ENCODE peak calls at places on chromosomes 2 and 18, in four cellular contexts. Q is GM12891, I is K562, W is body of pancreas. G is an unnamed sample.

GRCh38 chr18:8910186-8910585 is 192.3 kb upstream of the NDUFV2 start:
- DNase-seq in Q (no peak), I (no peak), W (no peak), G (no peak)

GRCh38 chr2:23418056-23418455 is 33.1 kb downstream of the KLHL29 start:
- DNase-seq in I (no peak), Q (no peak), W (no peak), G (no peak)

GRCh38 chr18:59005266-59005665 is 134.4 kb upstream of the SEC11C start:
- DNase-seq in I (no peak), Q (no peak), W (peak), G (no peak)

GRCh38 chr2:43855292-43855691 is 16.5 kb downstream of the ABCG8 start:
- DNase-seq in I (no peak), W (no peak), Q (no peak), G (no peak)

GRCh38 chr18:50783553-50783952 is 36.3 kb downstream of the MRO start:
- DNase-seq in I (no peak), Q (no peak), W (no peak), G (no peak)

GRCh38 chr2:228838819-228839218 is 432.3 kb downstream of the PID1 start:
- DNase-seq in Q (no peak), I (no peak), W (peak), G (no peak)

GRCh38 chr2:233399306-233400225 is 45.3 kb downstream of the DGKD start:
- DNase-seq in W (no peak), Q (no peak), I (no peak), G (no peak)

GRCh38 chr2:193743089-193743488 is 1548.4 kb upstream of the TMEFF2 start:
- DNase-seq in W (no peak), I (no peak), Q (no peak), G (no peak)

GRCh38 chr2:209974566-209974965 is 27.9 kb upstream of the RPE start:
- DNase-seq in W (no peak), Q (no peak), I (no peak), G (no peak)

GRCh38 chr2:67289921-67290371 is 107.2 kb upstream of the ETAA1 start:
- DNase-seq in I (no peak), Q (no peak), W (no peak), G (no peak)

GRCh38 chr18:32770181-32770650 is 2.6 kb downstream of the KLHL14 start:
- DNase-seq in Q (no peak), I (no peak), W (peak), G (no peak)

GRCh38 chr2:218878941-218879761 is 1.5 kb upstream of the WNT10A start:
- DNase-seq in I (no peak), W (no peak), Q (no peak), G (no peak)

GRCh38 chr2:240900141-240900860 is 4.3 kb upstream of the MAB21L4 start:
- DNase-seq in Q (no peak), W (no peak), I (no peak), G (no peak)

GRCh38 chr18:78566065-78566464 is 413.6 kb upstream of the SALL3 start:
- DNase-seq in W (no peak), I (no peak), Q (no peak), G (no peak)

GRCh38 chr2:21072477-21073242 is 28.8 kb upstream of the APOB start:
- DNase-seq in I (no peak), W (no peak), Q (no peak), G (no peak)

GRCh38 chr18:26301681-26302080 is 75.4 kb downstream of the TAF4B start:
- DNase-seq in W (no peak), I (no peak), Q (no peak), G (no peak)

GRCh38 chr2:57656198-57656597 is 390.4 kb upstream of the VRK2 start:
- DNase-seq in Q (no peak), W (no peak), I (no peak), G (no peak)

GRCh38 chr2:219629976-219630695 is 2.7 kb downstream of the SLC4A3 start:
- DNase-seq in Q (no peak), I (no peak), W (no peak), G (no peak)

GRCh38 chr2:54634012-54634411 is 89.5 kb upstream of the EML6 start:
- DNase-seq in W (no peak), Q (no peak), I (no peak), G (no peak)

GRCh38 chr2:18987592-18988073 is 370.8 kb downstream of the OSR1 start:
- DNase-seq in W (peak), Q (no peak), I (no peak), G (no peak)

GRCh38 chr2:64609229-64609994 is 44.3 kb downstream of the SERTAD2 start:
- DNase-seq in W (peak), Q (peak), I (peak), G (peak)

GRCh38 chr18:9065864-9066263 is 36.6 kb upstream of the NDUFV2 start:
- DNase-seq in Q (no peak), W (no peak), I (no peak), G (no peak)

GRCh38 chr2:102368461-102369109 is 13.0 kb downstream of the IL18R1 start:
- DNase-seq in W (no peak), Q (no peak), I (no peak), G (no peak)

GRCh38 chr2:65430515-65431416 is 1.6 kb downstream of the SPRED2 start:
- DNase-seq in W (peak), Q (no peak), I (peak), G (peak)

GRCh38 chr18:29140590-29140989 is 963.7 kb upstream of the CDH2 start:
- DNase-seq in I (no peak), W (no peak), Q (no peak), G (no peak)

GRCh38 chr2:39696072-39696471 is 30.4 kb downstream of the TMEM178A start:
- DNase-seq in Q (no peak), I (no peak), W (no peak), G (no peak)

GRCh38 chr2:238240761-238241711 is 1.2 kb upstream of the HES6 start:
- DNase-seq in W (peak), I (peak), Q (no peak), G (peak)
- TF ChIP-seq POLR2A in W (no peak), I (no peak), Q (no peak), G (no peak)

DNA sequence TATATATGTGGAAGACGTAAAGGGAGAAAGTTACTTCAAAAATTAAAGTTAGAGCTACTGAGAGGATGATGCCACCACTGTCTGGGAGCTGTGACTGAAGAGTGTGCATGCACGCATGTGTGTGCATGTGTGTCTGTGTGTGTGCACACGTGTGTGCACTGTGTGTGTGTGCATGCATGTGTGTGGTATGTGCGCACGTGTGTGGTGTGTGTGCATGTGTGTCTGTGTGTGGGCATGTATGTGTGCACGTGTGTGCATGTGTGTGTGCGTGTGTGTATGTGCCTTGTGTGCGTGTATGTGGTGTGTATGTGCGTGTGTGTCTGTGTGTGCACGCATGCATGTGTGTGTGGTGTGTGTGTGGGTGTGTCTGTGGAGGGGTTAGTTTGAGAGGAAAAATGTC is 473.4 kb downstream of the CMPK2 start:
- DNase-seq in W (no peak), Q (no peak), I (no peak), G (no peak)
- TF ChIP-seq POLR2A in W (no peak), Q (no peak), I (no peak), G (no peak)

DNA sequence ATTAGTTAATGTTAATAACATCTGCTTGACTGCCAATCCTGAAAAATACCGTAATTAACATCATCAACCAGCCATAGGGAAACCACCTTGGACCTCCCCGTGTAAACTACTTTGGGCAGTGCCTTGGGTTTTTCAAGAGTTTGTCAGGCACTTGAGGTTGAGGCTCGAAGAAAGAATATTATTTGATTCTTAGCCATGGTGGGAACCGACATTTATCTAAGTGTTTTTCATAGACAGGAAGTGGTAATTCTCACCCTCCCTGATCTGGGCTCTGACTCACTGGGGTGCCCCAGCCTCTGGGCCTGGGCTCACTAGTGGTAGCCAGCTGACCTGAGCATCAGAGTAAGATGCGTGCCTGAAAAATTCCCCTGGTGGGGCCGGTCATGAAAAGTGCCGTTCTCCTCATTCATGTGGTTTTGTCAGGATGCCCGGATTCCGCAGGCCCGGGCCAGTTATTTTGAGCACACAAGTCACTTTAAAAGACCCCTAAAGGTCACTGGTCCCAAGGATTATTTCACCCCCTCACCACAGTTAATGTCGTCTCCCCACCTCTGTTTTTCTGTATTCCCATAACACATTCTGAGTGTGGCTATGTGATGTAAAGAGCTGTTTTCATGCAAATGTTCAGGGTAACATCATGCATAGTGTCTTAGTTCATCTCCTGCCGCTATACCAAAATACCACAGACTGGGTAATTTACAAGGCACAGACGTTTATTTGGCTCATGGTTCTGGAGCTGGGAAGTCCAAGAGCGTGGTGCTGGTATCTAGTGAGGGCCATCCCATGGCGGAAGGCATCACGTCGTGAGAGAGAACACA is 21.6 kb upstream of the SPATA3 start:
- DNase-seq in I (no peak), Q (no peak), W (no peak), G (no peak)
- TF ChIP-seq POLR2A in I (no peak), Q (no peak), W (no peak), G (no peak)

GRCh38 chr2:42100696-42101585 is 53.1 kb downstream of the PKDCC start:
- DNase-seq in W (peak), Q (no peak), I (no peak), G (peak)
- TF ChIP-seq POLR2A in W (peak), Q (no peak), I (no peak), G (no peak)